ENCODE peak calls at places on chromosomes 3 and 15, in five cellular contexts. Z, U, Y, S and X are unnamed samples.

GRCh38 chr15:25178835-25179672 is 224.3 kb downstream of the SNRPN start:
- DNase-seq in S (no peak), U (no peak), Y (no peak), Z (no peak), X (no peak)

GRCh38 chr15:52360229-52361203 is 64.9 kb upstream of the MYO5C start:
- DNase-seq in S (no peak), U (no peak), Y (no peak), Z (no peak), X (no peak)

GRCh38 chr15:42729409-42729808 is 7.5 kb downstream of the CDAN1 start:
- DNase-seq in Y (no peak), Z (no peak), U (no peak), S (no peak), X (no peak)

GRCh38 chr15:68304611-68305337 is 27.2 kb downstream of the FEM1B start:
- DNase-seq in Y (no peak), S (no peak), Z (no peak), U (no peak), X (no peak)

GRCh38 chr15:73357999-73358665 is 10.6 kb downstream of the HCN4 start:
- DNase-seq in S (no peak), Z (no peak), U (no peak), Y (peak; percentile 51), X (no peak)

GRCh38 chr3:49671291-49672288 is 2.6 kb upstream of the APEH start:
- DNase-seq in Y (peak; percentile 76), U (peak; percentile 38), Z (peak; percentile 71), S (peak; percentile 80), X (peak; percentile 70)

GRCh38 chr3:835096-835495 is 257.7 kb upstream of the CNTN6 start:
- DNase-seq in Y (no peak), U (no peak), Z (no peak), S (no peak), X (no peak)

GRCh38 chr15:62089616-62090015 is 22.8 kb downstream of the C2CD4A start:
- DNase-seq in S (no peak), U (no peak), Z (no peak), Y (no peak), X (no peak)

GRCh38 chr15:47212222-47213010 is 504.9 kb upstream of the SEMA6D start:
- DNase-seq in U (no peak), Y (no peak), Z (no peak), S (no peak), X (no peak)

GRCh38 chr3:101574388-101575156 is 592 bp downstream of the PCNP start:
- DNase-seq in U (peak; percentile 2), Y (peak; percentile 35), S (peak; percentile 57), Z (peak; percentile 68), X (peak; percentile 73)

GRCh38 chr3:181454451-181455027 is 257.2 kb upstream of the SOX2 start:
- DNase-seq in Y (no peak), Z (no peak), U (no peak), S (no peak), X (no peak)

GRCh38 chr15:45637552-45638033 is 2.8 kb downstream of the SQOR start:
- DNase-seq in U (peak; percentile 85), Y (peak; percentile 80), Z (peak; percentile 77), S (peak; percentile 10), X (no peak)

GRCh38 chr3:112686360-112686759 is 45.4 kb upstream of the CCDC80 start:
- DNase-seq in S (no peak), Y (no peak), U (no peak), Z (no peak), X (no peak)

GRCh38 chr3:112687621-112688020 is 46.7 kb upstream of the CCDC80 start:
- DNase-seq in U (no peak), Y (no peak), Z (no peak), S (no peak), X (no peak)

GRCh38 chr3:112687214-112687613 is 46.3 kb upstream of the CCDC80 start:
- DNase-seq in U (no peak), Y (no peak), Z (peak; percentile 45), S (no peak), X (no peak)

GRCh38 chr3:112685956-112686355 is 45.0 kb upstream of the CCDC80 start:
- DNase-seq in Y (no peak), U (no peak), S (no peak), Z (no peak), X (no peak)

GRCh38 chr3:112685435-112685834 is 44.5 kb upstream of the CCDC80 start:
- DNase-seq in S (no peak), Z (no peak), Y (no peak), U (no peak), X (no peak)
- TF ChIP-seq HDAC2 in S (no peak), Z (no peak), Y (no peak), U (no peak), X (no peak)

GRCh38 chr3:111714305-111714704 is 119.2 kb upstream of the ZBED2 start:
- DNase-seq in S (no peak), Y (no peak), U (no peak), Z (no peak), X (peak; percentile 25)
- TF ChIP-seq HDAC2 in S (no peak), Y (no peak), U (no peak), Z (no peak), X (no peak)

GRCh38 chr15:88604972-88605506 is 16.1 kb upstream of the AEN start:
- DNase-seq in Y (no peak), Z (no peak), U (no peak), S (no peak), X (no peak)
- TF ChIP-seq HDAC2 in Y (no peak), Z (no peak), U (no peak), S (no peak), X (no peak)

DNA sequence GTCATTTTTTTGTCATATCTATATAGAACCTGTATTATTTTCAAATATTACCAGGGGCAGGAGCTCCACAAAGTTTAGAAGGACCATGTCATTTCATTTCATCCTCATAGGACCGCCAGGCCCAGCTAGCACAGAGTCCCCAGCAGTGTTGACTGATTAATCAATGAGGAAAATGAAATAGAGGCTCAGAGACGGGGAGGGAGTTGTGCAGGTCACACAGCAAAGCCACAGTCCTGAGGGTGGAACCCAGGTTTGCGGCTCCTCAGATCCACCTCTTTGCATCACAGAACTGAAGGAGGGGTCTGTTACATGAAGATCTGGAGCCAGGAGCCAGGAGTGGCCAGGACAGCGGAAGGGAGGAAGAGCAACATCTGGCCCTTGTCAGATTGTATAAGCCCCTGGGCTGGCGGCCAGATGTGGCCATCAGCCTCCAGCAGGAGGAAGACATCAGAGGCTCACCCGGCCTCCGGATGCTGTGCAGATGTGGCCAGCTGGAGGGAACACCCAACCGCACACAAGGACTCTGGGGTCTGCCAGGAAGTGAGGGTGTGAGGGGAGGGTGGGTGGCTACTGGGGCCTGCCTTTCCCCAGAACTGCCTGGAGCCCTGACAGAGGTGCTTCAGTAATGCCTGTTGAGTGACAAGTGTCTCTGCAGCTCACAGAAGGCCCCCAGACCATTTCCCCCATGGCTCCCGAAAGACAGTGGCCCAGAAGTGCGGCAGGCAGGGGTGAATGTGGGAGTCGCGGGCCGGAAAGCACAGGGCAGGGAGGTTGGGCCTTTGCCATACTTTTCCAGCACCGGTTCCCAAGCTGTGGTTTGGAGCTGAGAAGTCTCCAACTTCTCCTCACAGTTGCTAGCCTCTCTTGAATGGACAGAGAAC is 21.2 kb downstream of the EFCC1 start:
- DNase-seq in Z (no peak), U (no peak), Y (no peak), S (peak; percentile 66), X (no peak)
- TF ChIP-seq HDAC2 in Z (no peak), U (no peak), Y (no peak), S (no peak), X (no peak)

DNA sequence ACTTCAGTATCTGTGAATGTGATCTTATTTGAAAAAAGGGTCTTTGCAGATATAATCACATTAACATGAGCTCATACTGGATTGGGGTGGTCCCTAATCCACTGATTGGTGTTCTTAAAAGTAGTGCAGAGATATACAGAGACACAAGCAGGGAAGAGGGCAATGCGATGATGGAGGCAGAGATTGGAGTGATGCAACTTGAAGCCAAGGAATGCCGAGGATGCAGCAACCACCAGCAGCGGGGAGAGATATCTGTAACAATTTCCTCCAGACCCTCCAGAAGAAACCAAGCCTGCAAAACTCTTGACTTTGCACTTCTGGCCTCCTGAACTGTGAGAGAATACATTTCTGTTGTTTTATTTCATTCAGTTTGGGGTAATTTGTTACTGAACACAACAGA is 171.0 kb upstream of the MBNL1 start:
- DNase-seq in U (no peak), S (peak; percentile 14), Y (no peak), Z (no peak), X (no peak)
- TF ChIP-seq HDAC2 in U (no peak), S (no peak), Y (no peak), Z (no peak), X (no peak)

DNA sequence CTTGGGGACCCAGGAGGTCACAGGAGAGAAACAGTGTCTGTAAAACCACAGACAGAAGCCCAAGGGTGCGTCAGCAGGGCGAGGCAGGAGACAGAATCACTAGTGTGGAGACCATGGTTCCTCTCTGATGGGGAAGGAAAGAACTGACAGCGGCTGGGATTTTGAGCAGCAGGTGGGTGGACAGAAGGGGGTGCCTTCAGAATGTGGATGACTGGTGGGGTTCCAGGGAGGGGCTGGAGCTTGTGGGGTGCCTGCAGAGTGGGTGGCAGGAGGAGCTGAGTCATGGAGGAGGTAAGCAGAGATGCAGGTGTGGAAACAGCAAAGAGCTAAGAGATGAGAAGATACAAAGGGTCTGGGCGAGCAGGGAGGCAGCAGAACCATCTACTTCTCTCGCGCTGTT is 124.2 kb downstream of the GABRB3 start:
- DNase-seq in Z (no peak), Y (no peak), U (no peak), S (no peak), X (no peak)
- TF ChIP-seq HDAC2 in Z (no peak), Y (no peak), U (no peak), S (no peak), X (no peak)

GRCh38 chr3:175399156-175399840 is 540.2 kb downstream of the NAALADL2 start:
- DNase-seq in S (no peak), U (no peak), Y (no peak), Z (no peak), X (no peak)

GRCh38 chr3:175404026-175404425 is 544.9 kb downstream of the NAALADL2 start:
- DNase-seq in S (no peak), U (no peak), Z (no peak), Y (no peak), X (no peak)

GRCh38 chr3:175397407-175397806 is 538.3 kb downstream of the NAALADL2 start:
- DNase-seq in U (no peak), S (no peak), Z (no peak), Y (no peak), X (no peak)

GRCh38 chr3:175404667-175405066 is 545.5 kb downstream of the NAALADL2 start:
- DNase-seq in Y (no peak), U (no peak), S (no peak), Z (no peak), X (no peak)

DNA sequence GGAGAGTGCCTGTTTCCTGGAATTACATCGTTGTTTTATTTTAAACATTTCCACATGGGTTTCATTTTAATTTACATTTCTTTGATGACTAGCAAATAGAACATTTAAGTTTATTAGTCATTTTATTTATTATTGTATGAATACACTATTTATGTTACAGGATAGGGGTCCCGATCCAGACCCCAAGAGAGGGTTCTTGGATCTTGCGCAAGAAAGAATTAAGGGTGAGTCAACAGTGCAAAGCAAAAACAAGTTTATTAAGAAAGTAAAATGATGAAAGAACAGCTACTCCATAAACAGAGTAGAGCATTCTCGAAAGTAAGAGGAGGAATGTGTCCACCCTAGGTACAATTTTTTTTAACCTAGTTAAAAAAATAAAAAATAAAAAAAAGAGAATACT is 539.5 kb downstream of the NAALADL2 start:
- DNase-seq in U (no peak), S (no peak), Z (no peak), Y (no peak), X (no peak)
- TF ChIP-seq HDAC2 in U (no peak), S (no peak), Z (no peak), Y (no peak), X (no peak)

GRCh38 chr15:37100109-37100873 is at the start of gene MEIS2:
- DNase-seq in Y (peak; percentile 83), S (peak; percentile 93), U (peak; percentile 37), Z (peak; percentile 93), X (no peak)
- TF ChIP-seq HDAC2 in Y (peak; percentile 16), S (no peak), U (no peak), Z (no peak), X (peak; percentile 48)